ENCODE peak calls at places on chromosomes 4 and X, in four cellular contexts. F is HCT116, S is HepG2, X is H1. Q is an unnamed sample.

GRCh38 chrX:40845331-40845911 is 110.1 kb upstream of the MED14 start:
- DNase-seq in X (peak), F (no peak), S (peak), Q (no peak)

GRCh38 chrX:87299563-87300160 is 217.9 kb upstream of the KLHL4 start:
- DNase-seq in X (no peak), S (peak), F (no peak), Q (peak)

GRCh38 chr4:56305390-56305789 is 81.9 kb downstream of the AASDH start:
- DNase-seq in F (no peak), S (peak), X (no peak), Q (no peak)

GRCh38 chr4:76896731-76897521 is 1.0 kb downstream of the SOWAHB start:
- DNase-seq in X (no peak), S (no peak), F (no peak), Q (no peak)

GRCh38 chr4:8372506-8373070 is 67.9 kb downstream of the ACOX3 start:
- DNase-seq in S (no peak), F (no peak), X (no peak), Q (no peak)

GRCh38 chr4:142703694-142704309 is 142.3 kb downstream of the INPP4B start:
- DNase-seq in S (no peak), X (no peak), F (no peak), Q (no peak)

GRCh38 chr4:71009796-71010588 is 16.5 kb downstream of the DCK start:
- DNase-seq in F (peak), X (no peak), S (peak), Q (peak)

GRCh38 chr4:105992641-105993305 is 97.5 kb downstream of the NPNT start:
- DNase-seq in S (no peak), F (no peak), X (no peak), Q (no peak)

GRCh38 chrX:72609313-72609712 is 36.7 kb upstream of the HDAC8 start:
- DNase-seq in F (no peak), S (peak), X (no peak), Q (peak)

GRCh38 chrX:132956421-132957210 is 1.8 kb downstream of the HS6ST2 start:
- DNase-seq in S (no peak), F (no peak), X (no peak), Q (no peak)

GRCh38 chr4:26022346-26022891 is 108.4 kb downstream of the SMIM20 start:
- DNase-seq in X (no peak), S (peak), F (no peak), Q (no peak)

GRCh38 chr4:62806786-62807185 is 1602.5 kb downstream of the TECRL start:
- DNase-seq in S (peak), F (no peak), X (no peak), Q (no peak)

GRCh38 chr4:174156239-174156826 is 127.1 kb downstream of the FBXO8 start:
- DNase-seq in X (no peak), S (peak), F (peak), Q (peak)

GRCh38 chr4:169410839-169411770 is 140.3 kb upstream of the SH3RF1 start:
- DNase-seq in X (no peak), S (no peak), F (no peak), Q (no peak)

GRCh38 chrX:151604931-151605330 is 41.5 kb downstream of the PASD1 start:
- DNase-seq in X (no peak), S (no peak), F (no peak), Q (no peak)

GRCh38 chrX:2521927-2522386 is 21.2 kb upstream of the DHRSX start:
- DNase-seq in X (no peak), F (no peak), S (no peak), Q (no peak)

GRCh38 chrX:109890910-109891502 is 111.9 kb upstream of the TMEM164 start:
- DNase-seq in S (peak), X (peak), F (peak), Q (peak)

GRCh38 chrX:16873106-16873505 is 2.9 kb upstream of the RBBP7 start:
- DNase-seq in X (no peak), F (no peak), S (no peak), Q (peak)

GRCh38 chr4:30385650-30386049 is 334.5 kb upstream of the PCDH7 start:
- DNase-seq in X (no peak), S (no peak), F (no peak), Q (no peak)

GRCh38 chrX:16319929-16320328 is 152.6 kb downstream of the MAGEB17 start:
- DNase-seq in F (no peak), S (no peak), X (no peak), Q (no peak)

GRCh38 chr4:25767877-25768475 is 94.8 kb downstream of the SEL1L3 start:
- DNase-seq in S (peak), F (peak), X (peak), Q (peak)

GRCh38 chr4:185472063-185472542 is 570 bp upstream of the CCDC110 start:
- DNase-seq in F (no peak), X (no peak), S (no peak), Q (no peak)

GRCh38 chrX:82127228-82128123 is 925.6 kb downstream of the SH3BGRL start:
- DNase-seq in X (no peak), F (no peak), S (no peak), Q (no peak)

GRCh38 chrX:11351375-11352295 is 58.4 kb downstream of the AMELX start:
- DNase-seq in F (no peak), S (no peak), X (no peak), Q (no peak)

GRCh38 chr4:149793459-149793858 is 22.2 kb downstream of the IQCM start:
- DNase-seq in X (no peak), F (no peak), S (no peak), Q (no peak)

GRCh38 chr4:71066737-71067716 is 73.6 kb downstream of the DCK start:
- DNase-seq in S (peak), F (no peak), X (no peak), Q (no peak)

GRCh38 chr4:140940589-140940988 is 184.4 kb upstream of the TBC1D9 start:
- DNase-seq in S (no peak), F (no peak), X (no peak), Q (no peak)

GRCh38 chr4:123452585-123452984 is 56.0 kb downstream of the SPRY1 start:
- DNase-seq in F (no peak), S (peak), X (no peak), Q (no peak)

GRCh38 chrX:35886135-35886534 is 33.4 kb upstream of the CFAP47 start:
- DNase-seq in S (no peak), X (no peak), F (no peak), Q (no peak)

DNA sequence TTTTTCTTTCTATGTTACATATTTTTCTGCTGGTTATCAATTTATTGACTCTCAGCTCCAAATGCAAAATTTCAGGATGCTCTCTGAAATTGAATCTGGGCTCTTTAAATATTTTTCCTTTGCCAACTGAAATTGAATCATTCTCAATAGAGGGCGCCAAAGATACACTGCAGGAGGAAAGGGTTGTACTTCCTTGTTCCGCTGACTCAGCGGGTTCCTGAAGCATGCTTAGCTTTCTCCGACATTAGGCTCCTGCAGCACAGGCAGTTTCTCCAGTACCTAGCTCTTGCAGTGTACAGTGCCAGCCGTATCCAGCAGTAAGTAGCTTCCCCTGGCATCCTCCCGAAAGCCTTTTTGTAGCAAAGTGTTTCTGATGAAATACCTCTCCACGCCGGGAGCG is 28.8 kb upstream of the CFAP47 start:
- DNase-seq in S (peak), X (peak), F (no peak), Q (peak)
- TF ChIP-seq FOSL1 in S (no peak), X (no peak), F (no peak), Q (no peak)

DNA sequence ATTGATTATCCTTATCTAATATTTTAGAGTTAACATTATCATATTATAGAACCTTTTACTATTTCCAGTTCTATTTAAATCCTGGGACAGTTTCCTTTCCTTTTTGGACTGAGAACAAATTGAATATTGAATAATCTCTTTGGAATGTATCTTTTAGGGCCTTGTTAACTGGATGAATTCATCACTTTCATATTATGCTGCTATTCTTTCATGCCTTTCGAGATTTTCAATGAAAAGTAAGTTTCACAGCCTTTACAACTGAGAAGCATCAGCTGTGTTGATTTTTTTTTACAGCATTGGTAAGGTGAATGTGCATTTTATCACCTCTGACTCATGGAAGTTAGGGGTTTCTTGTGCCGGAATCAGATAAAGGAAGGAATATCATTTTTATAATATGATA is 39.6 kb downstream of the PDLIM5 start:
- DNase-seq in X (no peak), S (no peak), F (no peak), Q (no peak)
- TF ChIP-seq FOSL1 in X (no peak), S (no peak), F (peak), Q (peak)

GRCh38 chr4:177371452-177371851 is 61.8 kb downstream of the NEIL3 start:
- DNase-seq in F (no peak), X (no peak), S (no peak), Q (no peak)
- TF ChIP-seq FOSL1 in F (no peak), X (no peak), S (no peak), Q (no peak)

DNA sequence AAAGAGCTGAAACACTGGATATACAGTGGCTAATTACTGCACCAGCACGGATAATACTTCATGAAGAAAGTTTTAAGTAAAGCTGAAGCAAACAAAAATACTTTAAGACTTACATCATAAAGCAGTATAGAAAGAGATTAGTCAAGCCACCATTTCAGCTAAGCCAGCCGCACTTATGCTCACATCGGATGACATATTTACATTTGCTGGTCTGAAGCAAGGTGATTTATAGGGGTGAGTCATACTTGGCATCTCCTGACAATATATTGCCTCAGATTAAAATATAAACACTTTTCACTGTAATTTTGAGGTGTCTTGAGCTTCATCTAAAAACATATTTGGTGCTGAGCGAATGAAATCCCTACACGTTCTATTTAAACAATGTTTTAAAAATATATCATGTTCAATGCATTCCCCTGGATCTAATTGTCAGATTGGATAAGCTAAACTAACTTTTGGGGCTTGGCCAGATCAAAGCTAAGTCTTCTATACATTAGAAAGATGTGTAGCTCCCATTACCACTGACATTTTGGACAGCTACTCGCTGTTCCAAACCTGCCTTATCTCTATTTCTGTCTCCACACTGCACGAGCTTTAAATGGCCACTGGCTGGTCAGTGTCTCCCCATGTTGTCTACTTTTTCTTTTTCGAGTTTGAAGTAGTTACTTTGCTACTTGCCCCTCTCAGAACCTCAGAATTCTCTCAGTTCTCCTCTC is 103.2 kb downstream of the VCX2 start:
- DNase-seq in S (no peak), X (no peak), F (no peak), Q (no peak)
- TF ChIP-seq FOSL1 in S (no peak), X (no peak), F (no peak), Q (peak)

GRCh38 chrX:46330981-46331380 is 214.2 kb downstream of the ZNF674 start:
- DNase-seq in X (no peak), F (no peak), S (no peak), Q (no peak)
- TF ChIP-seq FOSL1 in X (no peak), F (no peak), S (no peak), Q (no peak)

GRCh38 chr4:40225497-40225896 is 28.7 kb downstream of the RHOH start:
- DNase-seq in X (no peak), F (no peak), S (no peak), Q (no peak)
- TF ChIP-seq FOSL1 in X (no peak), F (no peak), S (no peak), Q (no peak)

GRCh38 chrX:127552571-127552970 is 499.6 kb downstream of the ACTRT1 start:
- DNase-seq in S (no peak), F (no peak), X (no peak), Q (no peak)
- TF ChIP-seq FOSL1 in S (no peak), F (no peak), X (no peak), Q (no peak)

Q was measured in K562.